ENCODE peak calls at places on chromosomes 16 and 17, in eight cellular contexts. One of them, this sample, is unnamed.

GRCh38 chr16:88703486-88704309 is 2.5 kb downstream of the RNF166 start:
- DNase-seq in GM23338: no peak
- DNase-seq in GM12878: no peak
- DNase-seq in SK-N-SH: no peak
- DNase-seq in HL-60: peak
- DNase-seq in K562: no peak
- DNase-seq in HepG2: no peak
- DNase-seq in HCT116: no peak
- DNase-seq in this sample: no peak

GRCh38 chr17:74332763-74333220 is 6.8 kb downstream of the KIF19 start:
- DNase-seq in GM23338: no peak
- DNase-seq in GM12878: no peak
- DNase-seq in SK-N-SH: no peak
- DNase-seq in HL-60: no peak
- DNase-seq in K562: peak
- DNase-seq in HepG2: no peak
- DNase-seq in HCT116: no peak
- DNase-seq in this sample: no peak

GRCh38 chr17:69593716-69594115 is 179.2 kb downstream of the MAP2K6 start:
- DNase-seq in GM23338: no peak
- DNase-seq in GM12878: no peak
- DNase-seq in SK-N-SH: no peak
- DNase-seq in HL-60: no peak
- DNase-seq in K562: no peak
- DNase-seq in HepG2: no peak
- DNase-seq in HCT116: no peak
- DNase-seq in this sample: no peak

GRCh38 chr16:70341600-70341999 is 5.1 kb upstream of the DDX19A start:
- DNase-seq in GM23338: peak
- DNase-seq in GM12878: no peak
- DNase-seq in SK-N-SH: no peak
- DNase-seq in HL-60: no peak
- DNase-seq in K562: no peak
- DNase-seq in HepG2: no peak
- DNase-seq in HCT116: no peak
- DNase-seq in this sample: no peak

GRCh38 chr16:58563235-58563634 is 47.9 kb downstream of the SETD6 start:
- DNase-seq in GM23338: no peak
- DNase-seq in GM12878: no peak
- DNase-seq in SK-N-SH: no peak
- DNase-seq in HL-60: no peak
- DNase-seq in K562: no peak
- DNase-seq in HepG2: no peak
- DNase-seq in HCT116: no peak
- DNase-seq in this sample: peak

GRCh38 chr17:29592850-29593545 is at the start of gene ANKRD13B:
- DNase-seq in GM23338: peak
- DNase-seq in GM12878: no peak
- DNase-seq in SK-N-SH: peak
- DNase-seq in HL-60: no peak
- DNase-seq in K562: peak
- DNase-seq in HepG2: no peak
- DNase-seq in HCT116: no peak
- DNase-seq in this sample: no peak

GRCh38 chr17:55873017-55873758 is 122.3 kb downstream of the PCTP start:
- DNase-seq in GM23338: no peak
- DNase-seq in GM12878: no peak
- DNase-seq in SK-N-SH: no peak
- DNase-seq in HL-60: no peak
- DNase-seq in K562: no peak
- DNase-seq in HepG2: no peak
- DNase-seq in HCT116: no peak
- DNase-seq in this sample: no peak

GRCh38 chr16:23801387-23801786 is 34.4 kb upstream of the PRKCB start:
- DNase-seq in GM23338: peak
- DNase-seq in GM12878: no peak
- DNase-seq in SK-N-SH: peak
- DNase-seq in HL-60: peak
- DNase-seq in K562: peak
- DNase-seq in HepG2: peak
- DNase-seq in HCT116: peak
- DNase-seq in this sample: peak

DNA sequence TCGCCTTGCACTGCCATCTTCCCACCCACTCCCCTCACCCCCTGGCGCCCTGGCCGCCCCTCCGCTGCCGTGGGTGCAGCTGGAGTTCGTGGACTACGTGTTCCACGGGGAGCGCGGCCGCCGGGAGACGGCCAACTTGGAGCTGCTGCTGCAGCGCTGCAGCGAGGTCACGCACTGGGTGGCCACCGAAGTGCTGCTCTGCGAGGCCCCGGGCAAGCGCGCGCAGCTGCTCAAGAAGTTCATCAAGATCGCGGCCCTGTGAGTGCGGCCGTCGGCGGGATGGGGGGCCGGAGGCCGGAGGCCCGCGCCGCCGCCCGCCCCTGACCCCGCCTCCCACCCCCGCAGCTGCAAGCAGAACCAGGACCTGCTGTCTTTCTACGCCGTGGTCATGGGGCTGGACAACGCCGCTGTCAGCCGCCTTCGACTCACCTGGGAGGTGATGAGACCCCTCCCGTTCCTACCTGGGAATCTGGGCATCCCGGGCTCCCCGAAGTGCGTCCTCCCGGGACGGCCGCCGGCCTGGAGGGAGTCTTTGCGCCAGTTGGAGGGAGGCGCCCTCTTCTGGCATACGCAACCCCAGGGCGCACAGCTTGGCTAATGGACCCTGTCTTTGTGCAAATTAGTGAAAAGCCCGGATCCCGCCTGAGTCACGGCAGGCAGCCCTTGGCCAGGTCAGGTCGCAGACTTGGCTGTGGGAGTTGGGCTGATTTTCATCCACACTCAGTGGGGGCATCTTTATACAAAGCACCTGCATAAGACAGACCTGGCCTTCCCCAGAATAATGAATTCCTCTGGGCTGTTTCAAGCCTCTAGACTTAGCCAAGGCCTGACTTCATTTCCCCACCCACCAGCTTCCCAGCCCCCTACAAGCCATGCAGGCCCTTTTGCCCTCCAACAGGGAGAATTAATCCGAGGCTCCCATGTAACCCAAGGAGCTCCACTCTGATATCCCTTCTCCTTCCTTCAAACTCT is 14.3 kb downstream of the RAPGEFL1 start:
- DNase-seq in GM23338: peak
- DNase-seq in GM12878: peak
- DNase-seq in SK-N-SH: peak
- DNase-seq in HL-60: no peak
- DNase-seq in K562: peak
- DNase-seq in HepG2: peak
- DNase-seq in HCT116: peak
- DNase-seq in this sample: no peak
- TF ChIP-seq POLR2AphosphoS5 in GM23338: no peak
- TF ChIP-seq POLR2AphosphoS5 in GM12878: no peak
- TF ChIP-seq POLR2AphosphoS5 in SK-N-SH: peak
- TF ChIP-seq POLR2AphosphoS5 in HL-60: no peak
- TF ChIP-seq POLR2AphosphoS5 in K562: no peak
- TF ChIP-seq POLR2AphosphoS5 in HepG2: no peak
- TF ChIP-seq POLR2AphosphoS5 in HCT116: no peak
- TF ChIP-seq POLR2AphosphoS5 in this sample: no peak

GRCh38 chr16:86637744-86638143 is 59.4 kb downstream of the FOXL1 start:
- DNase-seq in GM23338: no peak
- DNase-seq in GM12878: no peak
- DNase-seq in SK-N-SH: no peak
- DNase-seq in HL-60: no peak
- DNase-seq in K562: no peak
- DNase-seq in HepG2: no peak
- DNase-seq in HCT116: no peak
- DNase-seq in this sample: no peak

GRCh38 chr16:86632944-86633343 is 54.6 kb downstream of the FOXL1 start:
- DNase-seq in GM23338: no peak
- DNase-seq in GM12878: no peak
- DNase-seq in SK-N-SH: no peak
- DNase-seq in HL-60: no peak
- DNase-seq in K562: no peak
- DNase-seq in HepG2: no peak
- DNase-seq in HCT116: no peak
- DNase-seq in this sample: no peak

GRCh38 chr16:86634290-86634689 is 55.9 kb downstream of the FOXL1 start:
- DNase-seq in GM23338: peak
- DNase-seq in GM12878: no peak
- DNase-seq in SK-N-SH: no peak
- DNase-seq in HL-60: no peak
- DNase-seq in K562: peak
- DNase-seq in HepG2: no peak
- DNase-seq in HCT116: peak
- DNase-seq in this sample: no peak

GRCh38 chr16:86635926-86636325 is 57.6 kb downstream of the FOXL1 start:
- DNase-seq in GM23338: no peak
- DNase-seq in GM12878: no peak
- DNase-seq in SK-N-SH: no peak
- DNase-seq in HL-60: no peak
- DNase-seq in K562: no peak
- DNase-seq in HepG2: no peak
- DNase-seq in HCT116: no peak
- DNase-seq in this sample: no peak

DNA sequence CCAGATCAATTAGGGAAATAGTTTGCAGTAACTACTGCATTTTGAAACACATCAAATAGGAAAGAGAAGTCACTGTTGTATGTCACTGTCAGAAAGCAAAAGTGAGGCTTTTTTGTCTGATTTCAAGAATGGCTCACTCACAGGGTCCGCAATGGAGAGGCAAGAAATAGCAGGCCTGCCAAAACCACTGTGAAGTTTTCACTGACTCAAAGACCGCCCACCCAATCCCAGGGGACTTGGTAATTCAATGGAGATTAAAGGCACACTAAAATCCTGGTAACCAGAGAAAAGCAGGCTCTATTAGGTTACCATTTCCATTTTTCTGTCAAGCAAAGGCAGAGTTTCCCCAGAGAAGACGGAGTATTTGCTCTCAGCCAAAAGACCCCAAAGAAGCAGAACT is 56.8 kb downstream of the FOXL1 start:
- DNase-seq in GM23338: no peak
- DNase-seq in GM12878: no peak
- DNase-seq in SK-N-SH: no peak
- DNase-seq in HL-60: no peak
- DNase-seq in K562: no peak
- DNase-seq in HepG2: no peak
- DNase-seq in HCT116: no peak
- DNase-seq in this sample: no peak
- TF ChIP-seq REST in GM23338: no peak
- TF ChIP-seq REST in GM12878: no peak
- TF ChIP-seq REST in SK-N-SH: no peak
- TF ChIP-seq REST in HL-60: no peak
- TF ChIP-seq REST in K562: no peak
- TF ChIP-seq REST in HepG2: no peak
- TF ChIP-seq REST in HCT116: no peak
- TF ChIP-seq REST in this sample: no peak

GRCh38 chr16:73066927-73067670 is 19.2 kb upstream of the ZFHX3 start:
- DNase-seq in GM23338: no peak
- DNase-seq in GM12878: no peak
- DNase-seq in SK-N-SH: no peak
- DNase-seq in HL-60: no peak
- DNase-seq in K562: no peak
- DNase-seq in HepG2: no peak
- DNase-seq in HCT116: no peak
- DNase-seq in this sample: no peak
- TF ChIP-seq POLR2AphosphoS5 in GM23338: no peak
- TF ChIP-seq POLR2AphosphoS5 in GM12878: no peak
- TF ChIP-seq POLR2AphosphoS5 in SK-N-SH: no peak
- TF ChIP-seq POLR2AphosphoS5 in HL-60: no peak
- TF ChIP-seq POLR2AphosphoS5 in K562: no peak
- TF ChIP-seq POLR2AphosphoS5 in HepG2: no peak
- TF ChIP-seq POLR2AphosphoS5 in HCT116: no peak
- TF ChIP-seq POLR2AphosphoS5 in this sample: no peak

GRCh38 chr16:14302031-14302398 is 230.9 kb downstream of the MRTFB start:
- DNase-seq in GM23338: peak
- DNase-seq in GM12878: no peak
- DNase-seq in SK-N-SH: peak
- DNase-seq in HL-60: no peak
- DNase-seq in K562: peak
- DNase-seq in HepG2: peak
- DNase-seq in HCT116: no peak
- DNase-seq in this sample: no peak

GRCh38 chr16:14303654-14304394 is 232.7 kb downstream of the MRTFB start:
- DNase-seq in GM23338: peak
- DNase-seq in GM12878: no peak
- DNase-seq in SK-N-SH: no peak
- DNase-seq in HL-60: no peak
- DNase-seq in K562: peak
- DNase-seq in HepG2: no peak
- DNase-seq in HCT116: no peak
- DNase-seq in this sample: no peak

GRCh38 chr16:14304891-14305459 is 233.9 kb downstream of the MRTFB start:
- DNase-seq in GM23338: no peak
- DNase-seq in GM12878: no peak
- DNase-seq in SK-N-SH: no peak
- DNase-seq in HL-60: no peak
- DNase-seq in K562: no peak
- DNase-seq in HepG2: no peak
- DNase-seq in HCT116: no peak
- DNase-seq in this sample: no peak

GRCh38 chr16:14302399-14303181 is 231.5 kb downstream of the MRTFB start:
- DNase-seq in GM23338: peak
- DNase-seq in GM12878: no peak
- DNase-seq in SK-N-SH: peak
- DNase-seq in HL-60: no peak
- DNase-seq in K562: peak
- DNase-seq in HepG2: no peak
- DNase-seq in HCT116: no peak
- DNase-seq in this sample: no peak

DNA sequence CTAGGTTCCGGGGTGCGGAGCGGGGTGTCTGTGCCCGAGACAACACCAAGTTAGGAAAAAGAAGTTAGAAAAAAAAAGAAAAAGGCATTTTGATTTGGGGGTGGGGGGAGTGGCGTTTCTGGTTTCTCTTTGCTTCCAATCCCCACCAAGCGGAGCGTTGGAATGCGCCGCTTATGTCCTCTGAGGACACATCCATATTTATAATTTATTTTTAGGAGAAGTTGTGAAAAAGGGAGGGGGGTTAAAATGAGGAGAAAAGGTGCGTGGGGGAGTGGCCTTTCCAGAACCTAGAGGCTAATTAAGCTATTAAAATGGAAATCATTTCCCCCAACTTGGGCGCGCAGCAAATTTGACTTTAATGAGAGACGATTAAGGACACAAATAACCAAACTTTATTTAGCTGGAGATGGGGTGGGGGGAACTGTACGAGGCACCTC is 232.1 kb downstream of the MRTFB start:
- DNase-seq in GM23338: peak
- DNase-seq in GM12878: no peak
- DNase-seq in SK-N-SH: no peak
- DNase-seq in HL-60: no peak
- DNase-seq in K562: peak
- DNase-seq in HepG2: no peak
- DNase-seq in HCT116: no peak
- DNase-seq in this sample: no peak
- TF ChIP-seq REST in GM23338: no peak
- TF ChIP-seq REST in GM12878: no peak
- TF ChIP-seq REST in SK-N-SH: no peak
- TF ChIP-seq REST in HL-60: no peak
- TF ChIP-seq REST in K562: no peak
- TF ChIP-seq REST in HepG2: no peak
- TF ChIP-seq REST in HCT116: no peak
- TF ChIP-seq REST in this sample: no peak